ENCODE peak calls at places on chromosomes 5 and 9, in eight cellular contexts. One of them, this sample, is unnamed.
A peak's percentile ranks its signal among the peaks of the same experiment; 100 is the strongest.

GRCh38 chr5:41924526-41924871 is 582 bp upstream of the FBXO4 start:
- DNase-seq in endothelial cell of umbilical vein: peak; percentile 4
- DNase-seq in stomach: no peak
- DNase-seq in uterus: no peak
- DNase-seq in IMR-90: no peak
- DNase-seq in dorsolateral prefrontal cortex: no peak
- DNase-seq in suprapubic skin: no peak
- DNase-seq in right atrium auricular region: no peak
- DNase-seq in this sample: no peak

GRCh38 chr5:113017891-113018635 is 41.5 kb downstream of the DCP2 start:
- DNase-seq in uterus: no peak
- DNase-seq in endothelial cell of umbilical vein: peak; percentile 31
- DNase-seq in dorsolateral prefrontal cortex: no peak
- DNase-seq in right atrium auricular region: no peak
- DNase-seq in stomach: no peak
- DNase-seq in suprapubic skin: no peak
- DNase-seq in IMR-90: no peak
- DNase-seq in this sample: no peak

GRCh38 chr5:175347027-175347426 is 97.0 kb downstream of the DRD1 start:
- DNase-seq in IMR-90: peak; percentile 88
- DNase-seq in uterus: no peak
- DNase-seq in dorsolateral prefrontal cortex: no peak
- DNase-seq in endothelial cell of umbilical vein: no peak
- DNase-seq in right atrium auricular region: no peak
- DNase-seq in stomach: no peak
- DNase-seq in suprapubic skin: no peak
- DNase-seq in this sample: peak; percentile 14

GRCh38 chr9:99712214-99712613 is 109.5 kb upstream of the NR4A3 start:
- DNase-seq in endothelial cell of umbilical vein: no peak
- DNase-seq in right atrium auricular region: no peak
- DNase-seq in stomach: no peak
- DNase-seq in uterus: no peak
- DNase-seq in dorsolateral prefrontal cortex: no peak
- DNase-seq in suprapubic skin: no peak
- DNase-seq in IMR-90: no peak
- DNase-seq in this sample: no peak

GRCh38 chr5:102527547-102527946 is 28.7 kb upstream of the SLCO6A1 start:
- DNase-seq in endothelial cell of umbilical vein: no peak
- DNase-seq in uterus: no peak
- DNase-seq in right atrium auricular region: no peak
- DNase-seq in IMR-90: no peak
- DNase-seq in dorsolateral prefrontal cortex: no peak
- DNase-seq in stomach: no peak
- DNase-seq in suprapubic skin: no peak
- DNase-seq in this sample: no peak

GRCh38 chr5:21152611-21153010 is 1164.6 kb upstream of the CDH18 start:
- DNase-seq in right atrium auricular region: no peak
- DNase-seq in IMR-90: peak; percentile 0
- DNase-seq in stomach: no peak
- DNase-seq in endothelial cell of umbilical vein: peak; percentile 97
- DNase-seq in uterus: no peak
- DNase-seq in suprapubic skin: no peak
- DNase-seq in dorsolateral prefrontal cortex: no peak
- DNase-seq in this sample: peak; percentile 14

GRCh38 chr9:79670269-79670961 is 98.7 kb downstream of the TLE4 start:
- DNase-seq in stomach: no peak
- DNase-seq in dorsolateral prefrontal cortex: no peak
- DNase-seq in suprapubic skin: no peak
- DNase-seq in IMR-90: peak; percentile 22
- DNase-seq in right atrium auricular region: no peak
- DNase-seq in endothelial cell of umbilical vein: no peak
- DNase-seq in uterus: no peak
- DNase-seq in this sample: no peak

GRCh38 chr5:59795141-59795540 is 98.4 kb downstream of the PDE4D start:
- DNase-seq in endothelial cell of umbilical vein: no peak
- DNase-seq in IMR-90: no peak
- DNase-seq in stomach: no peak
- DNase-seq in dorsolateral prefrontal cortex: no peak
- DNase-seq in right atrium auricular region: no peak
- DNase-seq in suprapubic skin: no peak
- DNase-seq in uterus: no peak
- DNase-seq in this sample: no peak

GRCh38 chr5:166031926-166032325 is 2259.5 kb upstream of the WWC1 start:
- DNase-seq in right atrium auricular region: no peak
- DNase-seq in IMR-90: no peak
- DNase-seq in dorsolateral prefrontal cortex: no peak
- DNase-seq in endothelial cell of umbilical vein: no peak
- DNase-seq in uterus: no peak
- DNase-seq in suprapubic skin: no peak
- DNase-seq in stomach: no peak
- DNase-seq in this sample: no peak

GRCh38 chr9:81621785-81622243 is 67.5 kb downstream of the TLE1 start:
- DNase-seq in right atrium auricular region: no peak
- DNase-seq in suprapubic skin: no peak
- DNase-seq in endothelial cell of umbilical vein: no peak
- DNase-seq in IMR-90: no peak
- DNase-seq in stomach: no peak
- DNase-seq in dorsolateral prefrontal cortex: no peak
- DNase-seq in uterus: no peak
- DNase-seq in this sample: no peak

GRCh38 chr9:6997330-6997729 is 239.6 kb downstream of the KDM4C start:
- DNase-seq in endothelial cell of umbilical vein: no peak
- DNase-seq in uterus: no peak
- DNase-seq in suprapubic skin: no peak
- DNase-seq in stomach: no peak
- DNase-seq in right atrium auricular region: no peak
- DNase-seq in IMR-90: peak; percentile 2
- DNase-seq in dorsolateral prefrontal cortex: no peak
- DNase-seq in this sample: no peak

GRCh38 chr5:163916376-163916775 is 411.0 kb downstream of the MAT2B start:
- DNase-seq in suprapubic skin: no peak
- DNase-seq in endothelial cell of umbilical vein: peak; percentile 22
- DNase-seq in IMR-90: peak; percentile 8
- DNase-seq in right atrium auricular region: no peak
- DNase-seq in stomach: no peak
- DNase-seq in uterus: no peak
- DNase-seq in dorsolateral prefrontal cortex: no peak
- DNase-seq in this sample: peak; percentile 37

GRCh38 chr5:128965638-128966302 is 482 bp downstream of the SLC27A6 start:
- DNase-seq in right atrium auricular region: no peak
- DNase-seq in IMR-90: no peak
- DNase-seq in suprapubic skin: no peak
- DNase-seq in uterus: no peak
- DNase-seq in stomach: no peak
- DNase-seq in dorsolateral prefrontal cortex: no peak
- DNase-seq in endothelial cell of umbilical vein: no peak
- DNase-seq in this sample: no peak

GRCh38 chr5:14759744-14760547 is 95.4 kb downstream of the OTULIN start:
- DNase-seq in IMR-90: no peak
- DNase-seq in suprapubic skin: no peak
- DNase-seq in stomach: no peak
- DNase-seq in uterus: no peak
- DNase-seq in endothelial cell of umbilical vein: no peak
- DNase-seq in dorsolateral prefrontal cortex: no peak
- DNase-seq in right atrium auricular region: no peak
- DNase-seq in this sample: no peak

DNA sequence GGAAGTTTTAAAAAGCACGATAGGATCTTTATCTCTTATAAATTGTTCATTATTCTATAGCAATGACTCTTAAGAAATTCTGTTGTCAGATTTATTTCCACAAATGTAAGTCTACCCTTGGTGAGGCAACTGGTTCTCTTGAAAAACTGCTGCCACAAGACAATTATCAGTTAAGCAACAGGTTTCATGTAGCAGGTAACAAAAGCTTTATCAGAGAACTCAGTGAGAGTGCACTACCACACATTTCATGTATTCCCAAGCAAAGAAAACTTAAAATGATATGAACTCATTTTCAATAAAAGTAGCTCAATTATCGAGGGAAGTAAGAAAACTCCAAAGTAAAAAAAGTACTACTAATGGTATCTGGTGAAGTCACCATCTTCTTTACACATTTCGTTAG is 9.4 kb downstream of the NR6A1 start:
- DNase-seq in stomach: no peak
- DNase-seq in dorsolateral prefrontal cortex: no peak
- DNase-seq in uterus: no peak
- DNase-seq in endothelial cell of umbilical vein: no peak
- DNase-seq in IMR-90: no peak
- DNase-seq in right atrium auricular region: no peak
- DNase-seq in suprapubic skin: no peak
- DNase-seq in this sample: no peak
- H3K4me3 ChIP-seq in stomach: no peak overlapping the region
- H3K4me3 ChIP-seq in dorsolateral prefrontal cortex: no peak overlapping the region
- H3K4me3 ChIP-seq in uterus: no peak overlapping the region
- H3K4me3 ChIP-seq in endothelial cell of umbilical vein: no peak overlapping the region
- H3K4me3 ChIP-seq in IMR-90: no peak overlapping the region
- H3K4me3 ChIP-seq in right atrium auricular region: no peak overlapping the region
- H3K4me3 ChIP-seq in suprapubic skin: no peak overlapping the region
- H3K4me3 ChIP-seq in this sample: no peak overlapping the region

DNA sequence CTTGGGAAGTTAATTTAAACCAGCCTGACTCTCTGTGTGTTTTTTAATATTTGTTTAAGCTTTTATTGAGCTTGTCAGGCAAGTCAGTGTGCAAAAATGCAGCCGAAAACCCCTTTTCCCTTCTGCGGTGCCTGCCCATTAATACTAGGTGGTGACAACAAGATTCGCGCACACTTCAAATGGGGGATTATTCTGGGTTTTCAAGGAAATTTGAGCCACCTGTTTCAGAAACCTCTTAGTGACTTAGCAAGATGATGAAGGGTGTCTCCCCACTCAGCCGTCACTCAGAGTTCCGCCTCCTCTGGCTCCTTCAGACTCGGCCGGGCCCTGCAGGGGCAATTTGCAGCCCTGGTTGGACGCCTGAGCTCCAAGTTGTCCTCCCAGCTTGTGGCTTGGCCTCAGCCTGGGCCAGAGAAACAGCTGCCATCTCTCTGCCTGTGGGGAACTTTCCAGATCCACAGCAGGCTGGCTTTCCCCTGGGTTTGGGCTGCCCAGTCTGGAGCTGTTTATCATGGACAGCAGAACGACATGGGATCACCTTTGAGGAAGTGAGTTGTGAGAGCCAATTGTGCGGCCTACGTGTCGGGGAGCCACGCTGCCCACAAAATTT is 75.9 kb downstream of the SPRY4 start:
- DNase-seq in dorsolateral prefrontal cortex: no peak
- DNase-seq in stomach: peak; percentile 34
- DNase-seq in uterus: no peak
- DNase-seq in suprapubic skin: no peak
- DNase-seq in right atrium auricular region: peak; percentile 76
- DNase-seq in IMR-90: peak; percentile 12
- DNase-seq in endothelial cell of umbilical vein: no peak
- DNase-seq in this sample: no peak
- H3K4me3 ChIP-seq in dorsolateral prefrontal cortex: no peak overlapping the region
- H3K4me3 ChIP-seq in stomach: no peak overlapping the region
- H3K4me3 ChIP-seq in uterus: no peak overlapping the region
- H3K4me3 ChIP-seq in suprapubic skin: no peak overlapping the region
- H3K4me3 ChIP-seq in right atrium auricular region: no peak overlapping the region
- H3K4me3 ChIP-seq in IMR-90: no peak overlapping the region
- H3K4me3 ChIP-seq in endothelial cell of umbilical vein: no peak overlapping the region
- H3K4me3 ChIP-seq in this sample: no peak overlapping the region

DNA sequence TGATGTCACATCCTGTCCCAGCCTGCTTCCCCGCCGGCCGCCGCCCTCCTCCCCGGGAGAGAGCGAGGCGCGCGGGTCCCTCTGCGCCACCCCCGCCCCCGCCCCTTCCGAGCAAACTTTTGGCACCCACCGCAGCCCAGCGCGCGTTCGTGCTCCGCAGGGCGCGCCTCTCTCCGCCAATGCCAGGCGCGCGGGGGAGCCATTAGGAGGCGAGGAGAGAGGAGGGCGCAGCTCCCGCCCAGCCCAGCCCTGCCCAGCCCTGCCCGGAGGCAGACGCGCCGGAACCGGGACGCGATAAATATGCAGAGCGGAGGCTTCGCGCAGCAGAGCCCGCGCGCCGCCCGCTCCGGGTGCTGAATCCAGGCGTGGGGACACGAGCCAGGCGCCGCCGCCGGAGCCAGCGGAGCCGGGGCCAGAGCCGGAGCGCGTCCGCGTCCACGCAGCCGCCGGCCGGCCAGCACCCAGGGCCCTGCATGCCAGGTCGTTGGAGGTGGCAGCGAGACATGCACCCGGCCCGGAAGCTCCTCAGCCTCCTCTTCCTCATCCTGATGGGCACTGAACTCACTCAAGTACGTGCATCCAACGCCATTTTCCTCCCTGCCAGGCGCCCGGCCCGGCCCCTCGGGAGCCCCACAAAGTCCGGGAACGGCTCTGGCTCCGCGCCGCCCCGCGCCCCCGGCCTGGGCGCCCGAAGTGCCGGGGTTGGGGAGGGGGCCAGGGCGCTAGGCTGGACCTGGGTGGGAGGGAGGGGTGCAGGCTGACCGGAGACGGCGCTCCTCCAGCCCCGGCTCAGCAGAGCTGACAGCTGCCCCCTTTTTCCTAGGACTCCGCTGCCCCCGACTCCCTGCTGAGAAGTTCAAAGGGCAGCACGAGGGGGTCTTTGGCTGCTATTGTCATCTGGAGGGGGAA is 12.0 kb upstream of the OLFM1 start:
- DNase-seq in IMR-90: no peak
- DNase-seq in dorsolateral prefrontal cortex: peak; percentile 72
- DNase-seq in right atrium auricular region: no peak
- DNase-seq in uterus: peak; percentile 39
- DNase-seq in suprapubic skin: no peak
- DNase-seq in endothelial cell of umbilical vein: no peak
- DNase-seq in stomach: peak; percentile 29
- DNase-seq in this sample: no peak
- H3K4me3 ChIP-seq in IMR-90: peak overlapping the region; percentile 18
- H3K4me3 ChIP-seq in dorsolateral prefrontal cortex: peak overlapping the region; percentile 74
- H3K4me3 ChIP-seq in right atrium auricular region: peak overlapping the region; percentile 52
- H3K4me3 ChIP-seq in uterus: peak overlapping the region; percentile 22
- H3K4me3 ChIP-seq in suprapubic skin: peak overlapping the region; percentile 60
- H3K4me3 ChIP-seq in endothelial cell of umbilical vein: no peak overlapping the region
- H3K4me3 ChIP-seq in stomach: peak overlapping the region; percentile 60
- H3K4me3 ChIP-seq in this sample: no peak overlapping the region

GRCh38 chr5:44387391-44387790 is 1.8 kb downstream of the FGF10 start:
- DNase-seq in IMR-90: no peak
- DNase-seq in dorsolateral prefrontal cortex: no peak
- DNase-seq in suprapubic skin: no peak
- DNase-seq in right atrium auricular region: no peak
- DNase-seq in stomach: no peak
- DNase-seq in uterus: no peak
- DNase-seq in endothelial cell of umbilical vein: no peak
- DNase-seq in this sample: no peak

GRCh38 chr5:44388504-44389409 is 463 bp downstream of the FGF10 start:
- DNase-seq in right atrium auricular region: no peak
- DNase-seq in uterus: peak; percentile 17
- DNase-seq in stomach: peak; percentile 26
- DNase-seq in suprapubic skin: peak; percentile 57
- DNase-seq in endothelial cell of umbilical vein: peak; percentile 11
- DNase-seq in IMR-90: peak; percentile 2
- DNase-seq in dorsolateral prefrontal cortex: peak; percentile 13
- DNase-seq in this sample: no peak

GRCh38 chr5:44387911-44388310 is 1.3 kb downstream of the FGF10 start:
- DNase-seq in dorsolateral prefrontal cortex: no peak
- DNase-seq in uterus: no peak
- DNase-seq in right atrium auricular region: no peak
- DNase-seq in IMR-90: no peak
- DNase-seq in suprapubic skin: no peak
- DNase-seq in stomach: no peak
- DNase-seq in endothelial cell of umbilical vein: no peak
- DNase-seq in this sample: no peak

GRCh38 chr5:44389410-44389879 is at the start of gene FGF10:
- DNase-seq in dorsolateral prefrontal cortex: peak; percentile 11
- DNase-seq in stomach: no peak
- DNase-seq in suprapubic skin: peak; percentile 49
- DNase-seq in endothelial cell of umbilical vein: peak; percentile 17
- DNase-seq in right atrium auricular region: no peak
- DNase-seq in uterus: peak; percentile 25
- DNase-seq in IMR-90: no peak
- DNase-seq in this sample: no peak

GRCh38 chr5:44390332-44390731 is 1.1 kb upstream of the FGF10 start:
- DNase-seq in uterus: no peak
- DNase-seq in endothelial cell of umbilical vein: no peak
- DNase-seq in IMR-90: no peak
- DNase-seq in stomach: no peak
- DNase-seq in dorsolateral prefrontal cortex: no peak
- DNase-seq in suprapubic skin: no peak
- DNase-seq in right atrium auricular region: no peak
- DNase-seq in this sample: no peak
- H3K4me3 ChIP-seq in uterus: peak overlapping the region; percentile 43
- H3K4me3 ChIP-seq in endothelial cell of umbilical vein: no peak overlapping the region
- H3K4me3 ChIP-seq in IMR-90: no peak overlapping the region
- H3K4me3 ChIP-seq in stomach: no peak overlapping the region
- H3K4me3 ChIP-seq in dorsolateral prefrontal cortex: peak overlapping the region; percentile 67
- H3K4me3 ChIP-seq in suprapubic skin: no peak overlapping the region
- H3K4me3 ChIP-seq in right atrium auricular region: no peak overlapping the region
- H3K4me3 ChIP-seq in this sample: no peak overlapping the region